ENCODE peak calls at places on chromosomes 16 and 17, in ten cellular contexts. L is epithelial cell of esophagus; N is stimulated activated CD8-positive, alpha-beta memory T cell treated with anti-CD3 and anti-CD28 coated beads, Interleukin-4, amount 100 ng/mL, for 4 hours; F is hypothalamus; I is AG08395; H is NCI-H460; W is small intestine; D is stimulated activated CD4-positive, alpha-beta T cell treated with anti-CD3 and anti-CD28 coated beads, TNF-alpha, amount 100 ng/mL, for 1 hour; Y is activated naive CD4-positive, alpha-beta T cell treated with anti-CD3 and anti-CD28 coated beads for 36 hours; X is T follicular helper cell. M is an unnamed sample.

GRCh38 chr17:29640413-29640812 is 17.7 kb upstream of the CORO6 start:
- DNase-seq in L (peak), N (no peak), F (no peak), I (peak), H (no peak), W (no peak), D (no peak), Y (no peak), X (no peak), M (no peak)

GRCh38 chr17:62888148-62888547 is 77.9 kb upstream of the TANC2 start:
- DNase-seq in L (peak), N (no peak), F (no peak), I (no peak), H (no peak), W (no peak), D (no peak), Y (no peak), X (no peak), M (no peak)

GRCh38 chr17:58692239-58693055 is at the start of gene RAD51C:
- DNase-seq in L (peak), N (peak), F (peak), I (peak), H (peak), W (peak), D (peak), Y (peak), X (peak), M (peak)

GRCh38 chr17:670286-670685 is 44.4 kb downstream of the VPS53 start:
- DNase-seq in L (no peak), N (no peak), F (no peak), I (no peak), H (no peak), W (no peak), D (no peak), Y (no peak), X (no peak), M (no peak)

GRCh38 chr17:7560172-7561027 is 1.3 kb upstream of the SENP3 start:
- DNase-seq in L (peak), N (no peak), F (peak), I (peak), H (peak), W (peak), D (no peak), Y (peak), X (no peak), M (no peak)

GRCh38 chr16:1152123-1152638 is 725 bp upstream of the CACNA1H start:
- DNase-seq in L (no peak), N (peak), F (no peak), I (no peak), H (no peak), W (no peak), D (peak), Y (peak), X (peak), M (no peak)

GRCh38 chr16:3295783-3296182 is 9.4 kb downstream of the TIGD7 start:
- DNase-seq in L (no peak), N (no peak), F (no peak), I (no peak), H (no peak), W (no peak), D (no peak), Y (no peak), X (no peak), M (no peak)

GRCh38 chr16:17465460-17465859 is 5.3 kb downstream of the XYLT1 start:
- DNase-seq in L (no peak), N (no peak), F (no peak), I (no peak), H (no peak), W (no peak), D (no peak), Y (no peak), X (no peak), M (no peak)

GRCh38 chr16:49441366-49441780 is 67.8 kb downstream of the C16orf78 start:
- DNase-seq in L (no peak), N (peak), F (peak), I (no peak), H (no peak), W (peak), D (peak), Y (peak), X (peak), M (no peak)

M was measured in chondrocyte.